ENCODE peak calls at places on chromosome 10, in seven cellular contexts. E is iris pigment epithelial cell; B is activated CD4-positive, CD25-positive, alpha-beta regulatory T cell treated with anti-CD3 and anti-CD28 coated beads, Interleukin-2, amount 50 U/mL, for 72 hours; F is GM04504; X is stimulated activated CD4-positive, alpha-beta T cell treated with anti-CD3 and anti-CD28 coated beads, Interleukin-1b, Interleukin-23, amount 100 ng/mL, for 24 hours; G is ureter; M is heart right ventricle. P is an unnamed sample.

GRCh38 chr10:4285121-4285520 is 500.1 kb upstream of the KLF6 start:
- DNase-seq in E (peak), B (no peak), F (no peak), X (no peak), G (no peak), M (no peak), P (no peak)

GRCh38 chr10:97025613-97026242 is 160.0 kb downstream of the SLIT1 start:
- DNase-seq in E (peak), B (peak), F (peak), X (peak), G (no peak), M (no peak), P (peak)

GRCh38 chr10:132951926-132952325 is 9.6 kb upstream of the CFAP46 start:
- DNase-seq in E (no peak), B (peak), F (no peak), X (no peak), G (no peak), M (no peak), P (no peak)

GRCh38 chr10:78528749-78529204 is 495.1 kb downstream of the RPS24 start:
- DNase-seq in E (no peak), B (no peak), F (no peak), X (no peak), G (no peak), M (no peak), P (no peak)

GRCh38 chr10:51272580-51272979 is 198.3 kb downstream of the PRKG1 start:
- DNase-seq in E (no peak), B (no peak), F (peak), X (no peak), G (no peak), M (no peak), P (peak)

GRCh38 chr10:17029581-17030271 is 99.9 kb downstream of the CUBN start:
- DNase-seq in E (peak), B (peak), F (peak), X (peak), G (peak), M (peak), P (peak)

GRCh38 chr10:22629126-22629525 is 85.3 kb downstream of the PIP4K2A start:
- DNase-seq in E (no peak), B (no peak), F (no peak), X (no peak), G (no peak), M (no peak), P (peak)

GRCh38 chr10:92531132-92531531 is 42.8 kb downstream of the IDE start:
- DNase-seq in E (no peak), B (no peak), F (no peak), X (no peak), G (no peak), M (no peak), P (no peak)

P was measured in fibroblast of mammary gland.